ENCODE peak calls at places on chromosomes 2 and 18, in six cellular contexts. P, W, K, D, R and G are unnamed samples.

GRCh38 chr2:11385222-11385621 is 40.8 kb upstream of the ROCK2 start:
- DNase-seq in W (no peak), P (no peak), R (no peak), D (no peak), K (no peak), G (no peak)

GRCh38 chr2:201806442-201806841 is at the start of gene CDK15:
- DNase-seq in W (no peak), P (no peak), R (no peak), K (no peak), D (no peak), G (no peak)

GRCh38 chr2:117862459-117862858 is 48.0 kb downstream of the DDX18 start:
- DNase-seq in K (no peak), R (no peak), D (no peak), W (no peak), P (no peak), G (no peak)

GRCh38 chr2:71896385-71897144 is 251.1 kb downstream of the CYP26B1 start:
- DNase-seq in K (peak; percentile 51), R (no peak), P (no peak), W (no peak), D (no peak), G (no peak)

GRCh38 chr2:120177973-120178372 is 45.2 kb downstream of the TMEM185B start:
- DNase-seq in W (no peak), D (no peak), R (no peak), K (peak; percentile 81), P (peak; percentile 55), G (no peak)

GRCh38 chr18:12597775-12598174 is 60.1 kb downstream of the SPIRE1 start:
- DNase-seq in P (no peak), K (no peak), D (no peak), R (peak; percentile 54), W (peak; percentile 23), G (no peak)

GRCh38 chr2:166926657-166927056 is 38.4 kb downstream of the XIRP2 start:
- DNase-seq in W (no peak), D (no peak), P (no peak), R (no peak), K (no peak), G (no peak)

GRCh38 chr2:202122975-202123765 is 50.1 kb downstream of the KIAA2012 start:
- DNase-seq in W (no peak), P (no peak), K (no peak), R (no peak), D (peak; percentile 43), G (no peak)

GRCh38 chr2:22697054-22697453 is 687.9 kb upstream of the KLHL29 start:
- DNase-seq in W (no peak), P (no peak), D (no peak), K (no peak), R (no peak), G (no peak)

GRCh38 chr2:101265893-101266499 is 13.3 kb downstream of the CNOT11 start:
- DNase-seq in D (peak; percentile 31), R (no peak), K (no peak), W (no peak), P (no peak), G (no peak)

GRCh38 chr2:24076849-24077534 is 866 bp upstream of the SF3B6 start:
- DNase-seq in D (no peak), K (no peak), W (no peak), P (peak; percentile 21), R (peak; percentile 24), G (no peak)

GRCh38 chr18:42298744-42299685 is 344.0 kb downstream of the PIK3C3 start:
- DNase-seq in D (peak; percentile 89), W (peak; percentile 55), P (peak; percentile 37), K (peak; percentile 78), R (peak; percentile 83), G (peak; percentile 26)

GRCh38 chr2:100422320-100422719 is 4.9 kb upstream of the CHST10 start:
- DNase-seq in D (peak; percentile 78), P (no peak), R (peak; percentile 65), K (no peak), W (no peak), G (no peak)

GRCh38 chr2:121898483-121898882 is 143.0 kb downstream of the TSN start:
- DNase-seq in K (no peak), R (no peak), D (no peak), W (no peak), P (no peak), G (no peak)

GRCh38 chr2:237525559-237526157 is 38.6 kb downstream of the MLPH start:
- DNase-seq in P (no peak), W (no peak), D (no peak), R (no peak), K (peak; percentile 66), G (no peak)

GRCh38 chr2:237279012-237279768 is 134.8 kb downstream of the COL6A3 start:
- DNase-seq in D (no peak), P (no peak), R (no peak), W (no peak), K (no peak), G (no peak)

GRCh38 chr18:70555046-70555445 is 266.2 kb downstream of the SOCS6 start:
- DNase-seq in P (no peak), K (no peak), D (no peak), W (no peak), R (no peak), G (no peak)

GRCh38 chr18:26436176-26437031 is 111.9 kb downstream of the KCTD1 start:
- DNase-seq in R (no peak), P (no peak), D (no peak), W (no peak), K (no peak), G (no peak)

GRCh38 chr2:237743561-237744269 is 54.9 kb upstream of the RBM44 start:
- DNase-seq in D (peak; percentile 14), W (no peak), R (no peak), K (no peak), P (no peak), G (no peak)

GRCh38 chr2:16635796-16636699 is 29.6 kb downstream of the CYRIA start:
- DNase-seq in D (peak; percentile 7), K (no peak), W (no peak), P (peak; percentile 47), R (peak; percentile 13), G (no peak)

GRCh38 chr2:288002-288742 is at the start of gene ALKAL2:
- DNase-seq in K (no peak), P (no peak), D (peak; percentile 56), W (no peak), R (no peak), G (no peak)

GRCh38 chr2:100381240-100381639 is 36.2 kb downstream of the CHST10 start:
- DNase-seq in P (peak; percentile 79), D (peak; percentile 93), K (peak; percentile 71), W (peak; percentile 36), R (peak; percentile 87), G (peak; percentile 53)

GRCh38 chr2:54651291-54651690 is 72.2 kb upstream of the EML6 start:
- DNase-seq in K (no peak), R (no peak), W (no peak), P (no peak), D (no peak), G (no peak)

GRCh38 chr2:24304098-24304497 is 56.2 kb downstream of the ITSN2 start:
- DNase-seq in P (no peak), R (peak; percentile 90), K (no peak), W (peak; percentile 58), D (peak; percentile 7), G (no peak)

GRCh38 chr18:23879544-23879943 is 135.0 kb upstream of the TTC39C start:
- DNase-seq in D (no peak), R (no peak), K (no peak), W (no peak), P (no peak), G (no peak)

GRCh38 chr2:140893685-140894084 is 1237.1 kb downstream of the LRP1B start:
- DNase-seq in P (no peak), K (no peak), D (no peak), W (no peak), R (no peak), G (no peak)

GRCh38 chr18:80246656-80247402 is 485 bp downstream of the PARD6G start:
- DNase-seq in K (no peak), R (no peak), P (no peak), D (peak; percentile 66), W (peak; percentile 28), G (no peak)

GRCh38 chr2:212097001-212097400 is 441.6 kb downstream of the ERBB4 start:
- DNase-seq in D (no peak), R (no peak), W (no peak), K (no peak), P (no peak), G (no peak)
- H3K4me1 ChIP-seq in D (peaks cover 13% of the 10 kb centered on the region), R (no peaks in the 10 kb centered on the region), W (no peaks in the 10 kb centered on the region), K (no peaks in the 10 kb centered on the region), P (no peaks in the 10 kb centered on the region), G (no peaks in the 10 kb centered on the region)

GRCh38 chr2:158969717-158970521 is 1.5 kb downstream of the TANC1 start:
- DNase-seq in D (peak; percentile 73), P (no peak), W (peak; percentile 55), K (no peak), R (peak; percentile 67), G (no peak)

GRCh38 chr2:158973111-158973510 is 4.7 kb downstream of the TANC1 start:
- DNase-seq in D (no peak), K (no peak), P (no peak), R (no peak), W (no peak), G (no peak)

GRCh38 chr2:158970522-158970855 is 2.0 kb downstream of the TANC1 start:
- DNase-seq in W (no peak), K (no peak), P (no peak), R (no peak), D (no peak), G (no peak)

GRCh38 chr2:158975271-158975921 is 7.0 kb downstream of the TANC1 start:
- DNase-seq in W (no peak), P (no peak), D (no peak), R (no peak), K (no peak), G (no peak)

GRCh38 chr2:158973511-158973956 is 5.1 kb downstream of the TANC1 start:
- DNase-seq in W (no peak), P (no peak), K (no peak), R (no peak), D (no peak), G (no peak)
- H3K4me1 ChIP-seq in W (peaks cover 71% of the 10 kb centered on the region), P (no peaks in the 10 kb centered on the region), K (peaks cover 32% of the 10 kb centered on the region), R (peaks cover 8% of the 10 kb centered on the region), D (no peaks in the 10 kb centered on the region), G (peaks cover 7% of the 10 kb centered on the region)

DNA sequence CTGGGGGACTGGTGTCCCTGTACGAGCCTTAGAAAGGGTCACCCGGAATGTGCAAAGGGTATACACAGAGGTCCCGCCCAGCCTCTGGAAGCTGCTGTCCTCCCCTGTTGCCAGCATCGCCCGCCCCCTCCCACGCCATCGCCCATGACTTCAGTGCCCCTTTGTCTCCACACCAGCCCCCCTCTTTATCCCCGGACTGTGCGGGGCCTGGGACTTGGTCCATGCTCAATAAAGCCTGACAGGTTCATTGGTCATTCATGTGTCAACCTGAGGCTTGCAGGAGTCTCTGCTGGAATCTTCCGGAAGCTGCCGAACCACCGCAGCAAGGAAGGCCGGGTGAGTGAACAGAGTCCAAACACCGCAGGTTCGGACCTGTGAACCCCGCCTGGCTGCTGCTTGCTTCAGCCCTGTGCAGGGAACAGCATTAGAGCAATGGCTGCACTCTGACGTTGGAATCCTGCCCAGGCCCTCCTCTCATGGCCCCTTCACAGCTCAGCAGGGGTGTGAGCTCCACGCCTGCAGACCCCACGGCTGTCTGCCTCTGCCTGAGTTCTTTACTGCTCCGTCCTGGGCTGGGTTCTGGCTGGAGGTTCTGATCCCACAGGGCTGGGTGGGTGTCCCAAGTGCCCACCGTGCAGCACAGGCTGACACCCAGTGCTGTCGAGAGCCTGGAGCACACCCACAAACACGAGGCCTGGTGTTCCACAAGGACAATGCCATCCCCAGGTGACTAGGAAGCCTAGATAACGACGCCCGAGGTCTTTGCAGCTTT is 96.5 kb downstream of the SEPTIN10 start:
- DNase-seq in W (no peak), D (no peak), P (no peak), R (no peak), K (no peak), G (no peak)
- H3K4me1 ChIP-seq in W (peaks cover 11% of the 10 kb centered on the region), D (no peaks in the 10 kb centered on the region), P (no peaks in the 10 kb centered on the region), R (no peaks in the 10 kb centered on the region), K (peaks cover 13% of the 10 kb centered on the region), G (no peaks in the 10 kb centered on the region)

GRCh38 chr2:25335971-25336370 is 5.8 kb downstream of the DNMT3A start:
- DNase-seq in K (peak; percentile 75), W (no peak), R (no peak), D (no peak), P (no peak), G (no peak)
- H3K4me1 ChIP-seq in K (peaks cover 96% of the 10 kb centered on the region), W (peaks cover 95% of the 10 kb centered on the region), R (peaks cover 12% of the 10 kb centered on the region), D (peaks cover 41% of the 10 kb centered on the region), P (peaks cover 12% of the 10 kb centered on the region), G (peaks cover 70% of the 10 kb centered on the region)